ENCODE peak calls at places on chromosomes 3 and 15, in seven cellular contexts. One of them, this sample, is unnamed. For H3K4me1, the result is how much of the 10 kb centered on the place peaks cover.

GRCh38 chr3:30631237-30631961 is 25.0 kb downstream of the TGFBR2 start:
- DNase-seq in NT2/D1: no peak
- DNase-seq in ascending aorta: no peak
- DNase-seq in aorta: no peak
- DNase-seq in neural progenitor cell: no peak
- DNase-seq in effector memory CD4-positive, alpha-beta T cell: peak
- DNase-seq in IMR-90: no peak
- DNase-seq in this sample: peak

GRCh38 chr3:195551381-195551978 is 8.4 kb upstream of the PPP1R2 start:
- DNase-seq in NT2/D1: no peak
- DNase-seq in ascending aorta: no peak
- DNase-seq in aorta: no peak
- DNase-seq in neural progenitor cell: no peak
- DNase-seq in effector memory CD4-positive, alpha-beta T cell: no peak
- DNase-seq in IMR-90: no peak
- DNase-seq in this sample: no peak

GRCh38 chr3:84586427-84586826 is 372.4 kb upstream of the CADM2 start:
- DNase-seq in NT2/D1: no peak
- DNase-seq in ascending aorta: no peak
- DNase-seq in aorta: no peak
- DNase-seq in neural progenitor cell: no peak
- DNase-seq in effector memory CD4-positive, alpha-beta T cell: no peak
- DNase-seq in IMR-90: no peak
- DNase-seq in this sample: no peak

GRCh38 chr15:81265256-81265943 is 58.5 kb downstream of the STARD5 start:
- DNase-seq in NT2/D1: no peak
- DNase-seq in ascending aorta: no peak
- DNase-seq in aorta: no peak
- DNase-seq in neural progenitor cell: no peak
- DNase-seq in effector memory CD4-positive, alpha-beta T cell: no peak
- DNase-seq in IMR-90: no peak
- DNase-seq in this sample: no peak

GRCh38 chr3:73520931-73521461 is 103.7 kb downstream of the PDZRN3 start:
- DNase-seq in NT2/D1: no peak
- DNase-seq in ascending aorta: no peak
- DNase-seq in aorta: no peak
- DNase-seq in neural progenitor cell: no peak
- DNase-seq in effector memory CD4-positive, alpha-beta T cell: no peak
- DNase-seq in IMR-90: peak
- DNase-seq in this sample: no peak

GRCh38 chr15:33320017-33320416 is 9.2 kb downstream of the RYR3 start:
- DNase-seq in NT2/D1: no peak
- DNase-seq in ascending aorta: no peak
- DNase-seq in aorta: no peak
- DNase-seq in neural progenitor cell: no peak
- DNase-seq in effector memory CD4-positive, alpha-beta T cell: no peak
- DNase-seq in IMR-90: no peak
- DNase-seq in this sample: no peak

GRCh38 chr15:84631706-84632272 is 22.3 kb downstream of the WDR73 start:
- DNase-seq in NT2/D1: no peak
- DNase-seq in ascending aorta: no peak
- DNase-seq in aorta: peak
- DNase-seq in neural progenitor cell: no peak
- DNase-seq in effector memory CD4-positive, alpha-beta T cell: no peak
- DNase-seq in IMR-90: peak
- DNase-seq in this sample: no peak

GRCh38 chr3:171876651-171877272 is 33.6 kb downstream of the TMEM212 start:
- DNase-seq in NT2/D1: no peak
- DNase-seq in ascending aorta: no peak
- DNase-seq in aorta: no peak
- DNase-seq in neural progenitor cell: no peak
- DNase-seq in effector memory CD4-positive, alpha-beta T cell: no peak
- DNase-seq in IMR-90: peak
- DNase-seq in this sample: no peak

GRCh38 chr3:72897758-72898007 is 9.8 kb downstream of the GXYLT2 start:
- DNase-seq in NT2/D1: no peak
- DNase-seq in ascending aorta: no peak
- DNase-seq in aorta: no peak
- DNase-seq in neural progenitor cell: no peak
- DNase-seq in effector memory CD4-positive, alpha-beta T cell: no peak
- DNase-seq in IMR-90: no peak
- DNase-seq in this sample: no peak

GRCh38 chr3:49721165-49721860 is 1.8 kb upstream of the AMIGO3 start:
- DNase-seq in NT2/D1: no peak
- DNase-seq in ascending aorta: no peak
- DNase-seq in aorta: peak
- DNase-seq in neural progenitor cell: no peak
- DNase-seq in effector memory CD4-positive, alpha-beta T cell: no peak
- DNase-seq in IMR-90: no peak
- DNase-seq in this sample: no peak

GRCh38 chr3:56839784-56840724 is 38.3 kb upstream of the ARHGEF3 start:
- DNase-seq in NT2/D1: no peak
- DNase-seq in ascending aorta: no peak
- DNase-seq in aorta: no peak
- DNase-seq in neural progenitor cell: no peak
- DNase-seq in effector memory CD4-positive, alpha-beta T cell: no peak
- DNase-seq in IMR-90: peak
- DNase-seq in this sample: no peak

GRCh38 chr3:37916685-37917084 is 55.0 kb downstream of the CTDSPL start:
- DNase-seq in NT2/D1: no peak
- DNase-seq in ascending aorta: no peak
- DNase-seq in aorta: no peak
- DNase-seq in neural progenitor cell: no peak
- DNase-seq in effector memory CD4-positive, alpha-beta T cell: no peak
- DNase-seq in IMR-90: no peak
- DNase-seq in this sample: no peak

GRCh38 chr15:20353966-20354883 is 187.4 kb downstream of the GOLGA6L6 start:
- DNase-seq in NT2/D1: no peak
- DNase-seq in ascending aorta: no peak
- DNase-seq in aorta: peak
- DNase-seq in neural progenitor cell: no peak
- DNase-seq in effector memory CD4-positive, alpha-beta T cell: no peak
- DNase-seq in IMR-90: no peak
- DNase-seq in this sample: no peak

GRCh38 chr3:117435481-117435880 is 725.9 kb downstream of the TUSC7 start:
- DNase-seq in NT2/D1: no peak
- DNase-seq in ascending aorta: no peak
- DNase-seq in aorta: no peak
- DNase-seq in neural progenitor cell: no peak
- DNase-seq in effector memory CD4-positive, alpha-beta T cell: no peak
- DNase-seq in IMR-90: no peak
- DNase-seq in this sample: no peak

GRCh38 chr15:29140475-29141172 is 129.0 kb downstream of the NSMCE3 start:
- DNase-seq in NT2/D1: no peak
- DNase-seq in ascending aorta: no peak
- DNase-seq in aorta: no peak
- DNase-seq in neural progenitor cell: no peak
- DNase-seq in effector memory CD4-positive, alpha-beta T cell: no peak
- DNase-seq in IMR-90: no peak
- DNase-seq in this sample: no peak

GRCh38 chr15:45402955-45403892 is 24.9 kb upstream of the GATM start:
- DNase-seq in NT2/D1: no peak
- DNase-seq in ascending aorta: no peak
- DNase-seq in aorta: peak
- DNase-seq in neural progenitor cell: peak
- DNase-seq in effector memory CD4-positive, alpha-beta T cell: no peak
- DNase-seq in IMR-90: peak
- DNase-seq in this sample: peak

GRCh38 chr3:39207361-39208192 is 15.2 kb upstream of the XIRP1 start:
- DNase-seq in NT2/D1: no peak
- DNase-seq in ascending aorta: no peak
- DNase-seq in aorta: no peak
- DNase-seq in neural progenitor cell: no peak
- DNase-seq in effector memory CD4-positive, alpha-beta T cell: no peak
- DNase-seq in IMR-90: no peak
- DNase-seq in this sample: no peak

GRCh38 chr15:39976291-39977274 is 42.7 kb downstream of the EIF2AK4 start:
- DNase-seq in NT2/D1: peak
- DNase-seq in ascending aorta: no peak
- DNase-seq in aorta: peak
- DNase-seq in neural progenitor cell: peak
- DNase-seq in effector memory CD4-positive, alpha-beta T cell: no peak
- DNase-seq in IMR-90: peak
- DNase-seq in this sample: no peak

GRCh38 chr3:160885791-160886286 is 129.8 kb downstream of the PPM1L start:
- DNase-seq in NT2/D1: peak
- DNase-seq in ascending aorta: no peak
- DNase-seq in aorta: no peak
- DNase-seq in neural progenitor cell: peak
- DNase-seq in effector memory CD4-positive, alpha-beta T cell: no peak
- DNase-seq in IMR-90: peak
- DNase-seq in this sample: no peak

GRCh38 chr3:125168711-125169410 is 43.7 kb downstream of the SLC12A8 start:
- DNase-seq in NT2/D1: no peak
- DNase-seq in ascending aorta: no peak
- DNase-seq in aorta: no peak
- DNase-seq in neural progenitor cell: no peak
- DNase-seq in effector memory CD4-positive, alpha-beta T cell: no peak
- DNase-seq in IMR-90: peak
- DNase-seq in this sample: no peak

GRCh38 chr3:101229681-101230080 is 90.7 kb downstream of the IMPG2 start:
- DNase-seq in NT2/D1: no peak
- DNase-seq in ascending aorta: no peak
- DNase-seq in aorta: no peak
- DNase-seq in neural progenitor cell: no peak
- DNase-seq in effector memory CD4-positive, alpha-beta T cell: no peak
- DNase-seq in IMR-90: no peak
- DNase-seq in this sample: no peak

GRCh38 chr3:100600181-100601042 is 9.0 kb upstream of the ADGRG7 start:
- DNase-seq in NT2/D1: no peak
- DNase-seq in ascending aorta: no peak
- DNase-seq in aorta: no peak
- DNase-seq in neural progenitor cell: no peak
- DNase-seq in effector memory CD4-positive, alpha-beta T cell: no peak
- DNase-seq in IMR-90: no peak
- DNase-seq in this sample: no peak

GRCh38 chr3:183816681-183817080 is 8.7 kb downstream of the MAP6D1 start:
- DNase-seq in NT2/D1: no peak
- DNase-seq in ascending aorta: no peak
- DNase-seq in aorta: peak
- DNase-seq in neural progenitor cell: no peak
- DNase-seq in effector memory CD4-positive, alpha-beta T cell: no peak
- DNase-seq in IMR-90: no peak
- DNase-seq in this sample: no peak

DNA sequence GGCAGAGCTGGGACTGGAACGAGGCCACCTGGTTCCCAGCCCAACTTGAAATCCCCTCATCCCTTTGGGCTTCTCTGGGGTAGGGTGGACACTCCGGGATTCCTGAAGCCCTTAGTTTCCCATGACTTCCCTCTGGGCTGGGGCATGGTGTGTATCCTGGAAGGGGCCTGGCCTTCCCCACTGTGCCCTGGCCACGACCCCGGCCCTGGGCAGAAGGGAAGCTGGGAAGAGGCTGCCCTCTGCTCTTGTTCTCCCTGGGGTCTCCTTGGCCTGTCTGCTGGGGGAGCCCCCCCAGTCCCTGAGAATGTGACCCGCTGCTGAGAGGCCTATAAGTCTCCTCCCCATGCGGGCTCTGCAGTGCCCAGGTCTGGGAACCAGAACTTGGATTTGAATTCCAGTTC is 104.9 kb downstream of the LINGO1 start:
- DNase-seq in NT2/D1: no peak
- DNase-seq in ascending aorta: no peak
- DNase-seq in aorta: peak
- DNase-seq in neural progenitor cell: no peak
- DNase-seq in effector memory CD4-positive, alpha-beta T cell: no peak
- DNase-seq in IMR-90: no peak
- DNase-seq in this sample: no peak
- H3K4me1 ChIP-seq in NT2/D1: under half
- H3K4me1 ChIP-seq in ascending aorta: under half
- H3K4me1 ChIP-seq in aorta: under half
- H3K4me1 ChIP-seq in neural progenitor cell: under half
- H3K4me1 ChIP-seq in effector memory CD4-positive, alpha-beta T cell: under half
- H3K4me1 ChIP-seq in IMR-90: under half
- H3K4me1 ChIP-seq in this sample: under half

DNA sequence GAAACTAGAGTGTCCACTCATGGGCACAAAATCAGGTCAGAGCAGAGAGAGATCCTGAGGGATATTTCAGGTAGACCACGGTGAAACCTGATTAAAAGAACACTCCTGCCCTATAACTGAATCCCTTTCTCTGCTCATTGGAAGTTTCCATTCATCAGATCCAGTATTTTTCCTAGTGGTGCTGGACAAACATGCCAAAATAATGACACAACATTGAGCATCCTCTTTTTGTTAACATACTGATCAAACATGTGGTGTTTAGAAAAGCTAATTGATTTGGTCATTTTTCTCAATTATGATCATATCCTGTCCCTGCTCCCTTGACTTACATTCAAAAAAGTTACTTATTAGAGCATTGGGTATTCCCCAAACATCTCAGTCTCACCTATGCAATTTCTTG is 27.2 kb downstream of the PTX3 start:
- DNase-seq in NT2/D1: no peak
- DNase-seq in ascending aorta: no peak
- DNase-seq in aorta: no peak
- DNase-seq in neural progenitor cell: no peak
- DNase-seq in effector memory CD4-positive, alpha-beta T cell: no peak
- DNase-seq in IMR-90: peak
- DNase-seq in this sample: no peak
- H3K4me1 ChIP-seq in NT2/D1: under half
- H3K4me1 ChIP-seq in ascending aorta: under half
- H3K4me1 ChIP-seq in aorta: under half
- H3K4me1 ChIP-seq in neural progenitor cell: under half
- H3K4me1 ChIP-seq in effector memory CD4-positive, alpha-beta T cell: under half
- H3K4me1 ChIP-seq in IMR-90: under half
- H3K4me1 ChIP-seq in this sample: under half

GRCh38 chr3:123084738-123085237 is 18.0 kb downstream of the PDIA5 start:
- DNase-seq in NT2/D1: no peak
- DNase-seq in ascending aorta: no peak
- DNase-seq in aorta: no peak
- DNase-seq in neural progenitor cell: no peak
- DNase-seq in effector memory CD4-positive, alpha-beta T cell: no peak
- DNase-seq in IMR-90: peak
- DNase-seq in this sample: no peak

GRCh38 chr3:123082370-123083065 is 15.7 kb downstream of the PDIA5 start:
- DNase-seq in NT2/D1: no peak
- DNase-seq in ascending aorta: no peak
- DNase-seq in aorta: no peak
- DNase-seq in neural progenitor cell: no peak
- DNase-seq in effector memory CD4-positive, alpha-beta T cell: no peak
- DNase-seq in IMR-90: no peak
- DNase-seq in this sample: no peak

GRCh38 chr3:123081718-123082369 is 15.0 kb downstream of the PDIA5 start:
- DNase-seq in NT2/D1: no peak
- DNase-seq in ascending aorta: no peak
- DNase-seq in aorta: no peak
- DNase-seq in neural progenitor cell: no peak
- DNase-seq in effector memory CD4-positive, alpha-beta T cell: no peak
- DNase-seq in IMR-90: no peak
- DNase-seq in this sample: no peak

GRCh38 chr3:123084192-123084591 is 17.4 kb downstream of the PDIA5 start:
- DNase-seq in NT2/D1: no peak
- DNase-seq in ascending aorta: no peak
- DNase-seq in aorta: no peak
- DNase-seq in neural progenitor cell: no peak
- DNase-seq in effector memory CD4-positive, alpha-beta T cell: no peak
- DNase-seq in IMR-90: no peak
- DNase-seq in this sample: no peak

GRCh38 chr3:123083446-123084124 is 16.8 kb downstream of the PDIA5 start:
- DNase-seq in NT2/D1: no peak
- DNase-seq in ascending aorta: no peak
- DNase-seq in aorta: no peak
- DNase-seq in neural progenitor cell: peak
- DNase-seq in effector memory CD4-positive, alpha-beta T cell: no peak
- DNase-seq in IMR-90: no peak
- DNase-seq in this sample: no peak
- H3K4me1 ChIP-seq in NT2/D1: under half
- H3K4me1 ChIP-seq in ascending aorta: under half
- H3K4me1 ChIP-seq in aorta: under half
- H3K4me1 ChIP-seq in neural progenitor cell: half or more
- H3K4me1 ChIP-seq in effector memory CD4-positive, alpha-beta T cell: under half
- H3K4me1 ChIP-seq in IMR-90: under half
- H3K4me1 ChIP-seq in this sample: under half

GRCh38 chr15:31357148-31357547 is 30.5 kb downstream of the KLF13 start:
- DNase-seq in NT2/D1: no peak
- DNase-seq in ascending aorta: no peak
- DNase-seq in aorta: no peak
- DNase-seq in neural progenitor cell: no peak
- DNase-seq in effector memory CD4-positive, alpha-beta T cell: no peak
- DNase-seq in IMR-90: no peak
- DNase-seq in this sample: no peak
- H3K4me1 ChIP-seq in NT2/D1: under half
- H3K4me1 ChIP-seq in ascending aorta: under half
- H3K4me1 ChIP-seq in aorta: under half
- H3K4me1 ChIP-seq in neural progenitor cell: under half
- H3K4me1 ChIP-seq in effector memory CD4-positive, alpha-beta T cell: half or more
- H3K4me1 ChIP-seq in IMR-90: under half
- H3K4me1 ChIP-seq in this sample: half or more